ENCODE peak calls at places on chromosomes 6 and 20, in four cellular contexts. J, M, W and Q are unnamed samples.

GRCh38 chr6:44133003-44133931 is 5.9 kb downstream of the TMEM63B start:
- DNase-seq in M (peak), W (peak), J (no peak), Q (peak)

GRCh38 chr6:17565399-17565798 is 34.7 kb upstream of the FAM8A1 start:
- DNase-seq in W (no peak), J (no peak), M (no peak), Q (no peak)

GRCh38 chr6:24659547-24659946 is 7.2 kb downstream of the TDP2 start:
- DNase-seq in W (no peak), M (no peak), J (no peak), Q (no peak)

GRCh38 chr6:10643214-10643641 is 51.2 kb downstream of the C6orf52 start:
- DNase-seq in J (no peak), W (no peak), M (no peak), Q (no peak)

GRCh38 chr6:125950293-125950692 is 6.3 kb upstream of the HINT3 start:
- DNase-seq in M (no peak), W (no peak), J (peak), Q (peak)

GRCh38 chr6:109008537-109008950 is 86.1 kb downstream of the SESN1 start:
- DNase-seq in W (no peak), M (no peak), J (no peak), Q (peak)

GRCh38 chr6:121912905-121913304 is 477.5 kb downstream of the GJA1 start:
- DNase-seq in M (no peak), J (no peak), W (no peak), Q (no peak)

GRCh38 chr20:20821496-20822260 is 109.2 kb upstream of the RALGAPA2 start:
- DNase-seq in W (no peak), M (no peak), J (no peak), Q (no peak)

GRCh38 chr6:166318227-166318626 is 10.0 kb upstream of the PRR18 start:
- DNase-seq in M (no peak), J (no peak), W (no peak), Q (no peak)

GRCh38 chr20:38084425-38084951 is 50.9 kb downstream of the RPRD1B start:
- DNase-seq in W (peak), M (no peak), J (peak), Q (peak)

GRCh38 chr6:130163261-130163660 is 59.5 kb downstream of the SAMD3 start:
- DNase-seq in W (no peak), J (no peak), M (no peak), Q (no peak)

GRCh38 chr6:155645328-155645727 is 189.7 kb upstream of the NOX3 start:
- DNase-seq in M (no peak), J (peak), W (no peak), Q (peak)

GRCh38 chr20:3204124-3204794 is at the start of gene DDRGK1:
- DNase-seq in M (peak), W (peak), J (peak), Q (peak)

GRCh38 chr20:51826372-51826771 is 24.1 kb upstream of the SALL4 start:
- DNase-seq in M (no peak), J (no peak), W (no peak), Q (no peak)

GRCh38 chr6:90502866-90503407 is 83.9 kb downstream of the MAP3K7 start:
- DNase-seq in W (peak), J (peak), M (no peak), Q (peak)

GRCh38 chr6:80608881-80609280 is 502.4 kb downstream of the BCKDHB start:
- DNase-seq in J (peak), M (no peak), W (no peak), Q (no peak)

GRCh38 chr6:1335367-1336037 is 23.6 kb downstream of the FOXQ1 start:
- DNase-seq in J (no peak), W (no peak), M (peak), Q (no peak)

GRCh38 chr6:137758661-137759060 is 108.4 kb upstream of the TNFAIP3 start:
- DNase-seq in W (no peak), J (no peak), M (no peak), Q (no peak)

GRCh38 chr6:36443951-36444428 is 1.2 kb downstream of the KCTD20 start:
- DNase-seq in J (no peak), M (no peak), W (peak), Q (peak)

GRCh38 chr6:134686071-134686470 is 263.8 kb downstream of the ALDH8A1 start:
- DNase-seq in M (no peak), J (no peak), W (no peak), Q (no peak)

GRCh38 chr6:170087946-170088348 is 202.9 kb downstream of the DLL1 start:
- DNase-seq in J (no peak), W (no peak), M (no peak), Q (peak)

GRCh38 chr6:42025066-42025789 is 25.1 kb upstream of the TAF8 start:
- DNase-seq in J (no peak), M (no peak), W (no peak), Q (peak)

GRCh38 chr20:31543966-31544598 is 29.8 kb downstream of the HM13 start:
- DNase-seq in M (no peak), J (peak), W (no peak), Q (peak)

GRCh38 chr20:14288341-14289330 is 48.8 kb downstream of the FLRT3 start:
- DNase-seq in M (no peak), J (peak), W (no peak), Q (no peak)

GRCh38 chr6:56764081-56764566 is 121.4 kb upstream of the DST start:
- DNase-seq in J (no peak), M (no peak), W (no peak), Q (peak)

GRCh38 chr6:159695984-159696383 is 2.9 kb upstream of the SOD2 start:
- DNase-seq in M (no peak), J (no peak), W (no peak), Q (peak)

GRCh38 chr20:58019027-58019849 is 209.2 kb downstream of the ANKRD60 start:
- DNase-seq in W (no peak), M (no peak), J (peak), Q (peak)

GRCh38 chr6:88048556-88048955 is 915 bp downstream of the SPACA1 start:
- DNase-seq in W (no peak), M (no peak), J (no peak), Q (no peak)

GRCh38 chr6:20367716-20368485 is 33.8 kb upstream of the E2F3 start:
- DNase-seq in M (no peak), W (no peak), J (no peak), Q (no peak)

GRCh38 chr20:4942336-4942735 is 59.0 kb downstream of the SLC23A2 start:
- DNase-seq in M (no peak), W (no peak), J (no peak), Q (no peak)

GRCh38 chr6:146962332-146962731 is 241.9 kb upstream of the STXBP5 start:
- DNase-seq in J (no peak), W (no peak), M (no peak), Q (no peak)

GRCh38 chr6:142222022-142222421 is 75.0 kb downstream of the VTA1 start:
- DNase-seq in M (no peak), W (no peak), J (no peak), Q (no peak)

GRCh38 chr20:19867940-19868371 is 109.9 kb downstream of the RIN2 start:
- DNase-seq in M (no peak), J (no peak), W (no peak), Q (no peak)

GRCh38 chr6:1311400-1312192 is at the start of gene FOXQ1:
- DNase-seq in M (no peak), J (no peak), W (peak), Q (peak)

GRCh38 chr6:48135352-48136084 is 24.5 kb upstream of the PTCHD4 start:
- DNase-seq in J (peak), W (no peak), M (no peak), Q (no peak)

GRCh38 chr20:58611236-58612020 is 39.7 kb upstream of the STX16 start:
- DNase-seq in J (no peak), W (no peak), M (no peak), Q (no peak)

GRCh38 chr6:12527339-12527738 is 189.2 kb upstream of the PHACTR1 start:
- DNase-seq in W (no peak), M (no peak), J (no peak), Q (no peak)

GRCh38 chr6:12528581-12529363 is 187.8 kb upstream of the PHACTR1 start:
- DNase-seq in W (peak), M (no peak), J (no peak), Q (no peak)

GRCh38 chr6:12529364-12530019 is 187.1 kb upstream of the PHACTR1 start:
- DNase-seq in M (no peak), J (no peak), W (no peak), Q (no peak)

GRCh38 chr6:12530345-12530744 is 186.2 kb upstream of the PHACTR1 start:
- DNase-seq in J (no peak), M (no peak), W (no peak), Q (no peak)

DNA sequence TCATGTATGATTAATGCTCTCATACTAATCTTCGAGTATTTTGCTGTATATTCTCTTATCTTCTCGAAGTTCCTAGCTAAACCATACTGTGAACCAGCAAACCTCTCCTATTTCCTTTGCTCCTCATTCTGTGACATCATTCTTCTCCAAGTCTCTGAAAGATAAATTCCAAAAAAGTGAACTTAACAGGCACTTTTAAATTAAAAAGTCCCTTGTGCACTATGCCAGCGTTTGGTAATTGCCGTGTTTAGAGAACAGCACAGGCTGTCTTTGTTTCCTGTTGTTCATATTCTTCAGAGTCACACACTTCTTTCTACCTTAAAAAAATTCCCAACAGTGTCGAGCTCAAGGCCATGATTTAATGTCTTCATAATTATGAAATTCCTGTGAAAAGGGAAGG is 188.4 kb upstream of the PHACTR1 start:
- DNase-seq in M (no peak), J (no peak), W (no peak), Q (no peak)
- H3K27ac ChIP-seq in M (no peak), J (no peak), W (peak), Q (peak)

GRCh38 chr6:148465654-148466053 is 123.0 kb downstream of the SASH1 start:
- DNase-seq in M (no peak), W (no peak), J (no peak), Q (no peak)
- H3K27ac ChIP-seq in M (no peak), W (no peak), J (no peak), Q (peak)

GRCh38 chr20:47484303-47484702 is 17.4 kb upstream of the NCOA3 start:
- DNase-seq in W (no peak), J (no peak), M (no peak), Q (no peak)
- H3K27ac ChIP-seq in W (no peak), J (no peak), M (no peak), Q (no peak)

GRCh38 chr20:59723108-59723500 is 118.8 kb downstream of the PHACTR3 start:
- DNase-seq in J (no peak), W (no peak), M (no peak), Q (no peak)

GRCh38 chr20:59725476-59726119 is 121.3 kb downstream of the PHACTR3 start:
- DNase-seq in W (no peak), J (no peak), M (no peak), Q (no peak)

GRCh38 chr20:59726196-59726595 is 121.9 kb downstream of the PHACTR3 start:
- DNase-seq in W (no peak), M (no peak), J (no peak), Q (no peak)

GRCh38 chr20:59724457-59725366 is 120.4 kb downstream of the PHACTR3 start:
- DNase-seq in J (no peak), W (no peak), M (no peak), Q (peak)

GRCh38 chr20:59723607-59724456 is 119.5 kb downstream of the PHACTR3 start:
- DNase-seq in W (no peak), M (no peak), J (no peak), Q (no peak)
- H3K27ac ChIP-seq in W (no peak), M (no peak), J (no peak), Q (no peak)

GRCh38 chr6:73696990-73697651 is 1.1 kb downstream of the CD109 start:
- DNase-seq in W (no peak), M (no peak), J (no peak), Q (no peak)
- H3K27ac ChIP-seq in W (no peak), M (no peak), J (no peak), Q (peak)

GRCh38 chr6:66096679-66097078 is 389.7 kb upstream of the EYS start:
- DNase-seq in J (no peak), W (no peak), M (no peak), Q (no peak)
- H3K27ac ChIP-seq in J (no peak), W (no peak), M (no peak), Q (no peak)

GRCh38 chr6:21997414-21998037 is 299.3 kb downstream of the PRL start:
- DNase-seq in J (no peak), W (peak), M (no peak), Q (no peak)

GRCh38 chr6:21994821-21995220 is 302.0 kb downstream of the PRL start:
- DNase-seq in J (no peak), M (no peak), W (no peak), Q (no peak)

GRCh38 chr6:21998539-21998938 is 298.3 kb downstream of the PRL start:
- DNase-seq in W (no peak), M (no peak), J (no peak), Q (no peak)

GRCh38 chr6:21995318-21995717 is 301.5 kb downstream of the PRL start:
- DNase-seq in M (no peak), W (no peak), J (no peak), Q (no peak)

GRCh38 chr6:21996425-21997207 is 300.2 kb downstream of the PRL start:
- DNase-seq in W (no peak), J (no peak), M (no peak), Q (peak)
- H3K27ac ChIP-seq in W (peak), J (no peak), M (no peak), Q (no peak)

GRCh38 chr20:53867741-53868351 is 202.5 kb downstream of the BCAS1 start:
- DNase-seq in M (no peak), J (no peak), W (no peak), Q (no peak)
- H3K27ac ChIP-seq in M (no peak), J (no peak), W (peak), Q (peak)